ENCODE peak calls at places on chromosomes 2 and 18, in eight cellular contexts. O, L, Z, P, V, G, D and E are unnamed samples.

GRCh38 chr2:150272404-150272803 is 215.1 kb downstream of the RND3 start:
- DNase-seq in O (no peak), L (no peak), Z (no peak), P (no peak), V (no peak), G (no peak), D (no peak), E (no peak)

GRCh38 chr2:21260316-21260715 is 136.5 kb downstream of the TDRD15 start:
- DNase-seq in O (no peak), L (no peak), Z (no peak), P (no peak), V (no peak), G (no peak), D (no peak), E (no peak)

GRCh38 chr2:223737207-223737606 is 100.2 kb downstream of the AP1S3 start:
- DNase-seq in O (no peak), L (no peak), Z (no peak), P (no peak), V (no peak), G (no peak), D (no peak), E (no peak)

GRCh38 chr18:36247036-36247435 is 50.5 kb upstream of the FHOD3 start:
- DNase-seq in O (no peak), L (peak), Z (no peak), P (no peak), V (no peak), G (no peak), D (no peak), E (no peak)

GRCh38 chr2:104769096-104769495 is 84.8 kb upstream of the POU3F3 start:
- DNase-seq in O (no peak), L (peak), Z (no peak), P (no peak), V (no peak), G (no peak), D (no peak), E (no peak)

GRCh38 chr2:54475919-54476318 is 19.8 kb downstream of the SPTBN1 start:
- DNase-seq in O (no peak), L (no peak), Z (no peak), P (no peak), V (no peak), G (no peak), D (no peak), E (no peak)

GRCh38 chr2:60353406-60353800 is 200.1 kb downstream of the BCL11A start:
- DNase-seq in O (no peak), L (no peak), Z (no peak), P (no peak), V (no peak), G (no peak), D (no peak), E (no peak)

GRCh38 chr2:105194022-105194681 is 47.4 kb upstream of the GPR45 start:
- DNase-seq in O (no peak), L (no peak), Z (no peak), P (no peak), V (no peak), G (no peak), D (no peak), E (no peak)

GRCh38 chr18:50410008-50410407 is 35.2 kb downstream of the SKA1 start:
- DNase-seq in O (no peak), L (peak), Z (no peak), P (no peak), V (no peak), G (no peak), D (no peak), E (no peak)

GRCh38 chr18:59021500-59021899 is 118.2 kb upstream of the SEC11C start:
- DNase-seq in O (no peak), L (no peak), Z (no peak), P (no peak), V (no peak), G (no peak), D (no peak), E (no peak)

GRCh38 chr2:211129798-211130197 is 573.4 kb downstream of the CPS1 start:
- DNase-seq in O (no peak), L (no peak), Z (no peak), P (no peak), V (no peak), G (no peak), D (no peak), E (no peak)

GRCh38 chr2:37776487-37776886 is 105.0 kb upstream of the CDC42EP3 start:
- DNase-seq in O (no peak), L (peak), Z (no peak), P (no peak), V (peak), G (no peak), D (no peak), E (no peak)

GRCh38 chr18:45437399-45437798 is 177.9 kb upstream of the SLC14A2 start:
- DNase-seq in O (peak), L (no peak), Z (no peak), P (no peak), V (no peak), G (no peak), D (no peak), E (no peak)

GRCh38 chr2:125543968-125544514 is 1111.9 kb upstream of the GYPC start:
- DNase-seq in O (no peak), L (no peak), Z (no peak), P (no peak), V (no peak), G (no peak), D (no peak), E (no peak)

GRCh38 chr2:22329097-22329716 is 1055.8 kb upstream of the KLHL29 start:
- DNase-seq in O (no peak), L (no peak), Z (no peak), P (no peak), V (no peak), G (no peak), D (no peak), E (no peak)

GRCh38 chr2:100748673-100749072 is 71.3 kb upstream of the NPAS2 start:
- DNase-seq in O (no peak), L (no peak), Z (no peak), P (no peak), V (no peak), G (no peak), D (no peak), E (no peak)

GRCh38 chr18:73646772-73647171 is 500.9 kb downstream of the FBXO15 start:
- DNase-seq in O (no peak), L (peak), Z (no peak), P (no peak), V (no peak), G (no peak), D (no peak), E (no peak)

GRCh38 chr2:101516349-101516748 is 41.4 kb upstream of the RFX8 start:
- DNase-seq in O (no peak), L (no peak), Z (no peak), P (no peak), V (no peak), G (no peak), D (no peak), E (no peak)

GRCh38 chr18:79485788-79486355 is 90.1 kb downstream of the NFATC1 start:
- DNase-seq in O (no peak), L (peak), Z (no peak), P (no peak), V (peak), G (no peak), D (no peak), E (no peak)

GRCh38 chr2:240818293-240818542 is 1.8 kb downstream of the KIF1A start:
- DNase-seq in O (no peak), L (no peak), Z (no peak), P (no peak), V (no peak), G (no peak), D (no peak), E (no peak)

GRCh38 chr2:174329157-174329715 is 5.5 kb upstream of the SP9 start:
- DNase-seq in O (no peak), L (no peak), Z (no peak), P (no peak), V (no peak), G (no peak), D (no peak), E (no peak)

GRCh38 chr2:239445771-239446524 is 45.1 kb upstream of the HDAC4 start:
- DNase-seq in O (no peak), L (peak), Z (no peak), P (no peak), V (no peak), G (no peak), D (no peak), E (no peak)

GRCh38 chr2:27092696-27093429 is 6.3 kb downstream of the KHK start:
- DNase-seq in O (peak), L (peak), Z (no peak), P (no peak), V (no peak), G (no peak), D (no peak), E (no peak)

GRCh38 chr18:31624892-31625640 is 33.4 kb downstream of the TTR start:
- DNase-seq in O (no peak), L (no peak), Z (no peak), P (no peak), V (no peak), G (no peak), D (no peak), E (peak)

GRCh38 chr18:8800445-8800844 is 95.1 kb downstream of the MTCL1 start:
- DNase-seq in O (no peak), L (peak), Z (no peak), P (no peak), V (peak), G (no peak), D (no peak), E (no peak)

GRCh38 chr2:208097801-208098200 is 26.5 kb downstream of the CRYGD start:
- DNase-seq in O (no peak), L (peak), Z (no peak), P (no peak), V (no peak), G (no peak), D (no peak), E (no peak)

GRCh38 chr2:66813976-66814375 is 379.1 kb downstream of the MEIS1 start:
- DNase-seq in O (no peak), L (peak), Z (no peak), P (no peak), V (no peak), G (no peak), D (no peak), E (no peak)

GRCh38 chr2:102091121-102091520 is 51.4 kb upstream of the IL1R1 start:
- DNase-seq in O (no peak), L (no peak), Z (no peak), P (no peak), V (no peak), G (no peak), D (no peak), E (no peak)